ENCODE peak calls at places on chromosomes 12 and 14, in six cellular contexts. E, R, O, F, C and U are unnamed samples.

GRCh38 chr14:51639668-51640316 is 11.9 kb upstream of the FRMD6 start:
- DNase-seq in R (no peak), O (no peak), F (no peak), E (no peak), C (no peak), U (no peak)

GRCh38 chr14:36818212-36818611 is 156.6 kb downstream of the PAX9 start:
- DNase-seq in R (no peak), F (no peak), O (no peak), E (no peak), C (no peak), U (no peak)

GRCh38 chr14:99320621-99321235 is 48.7 kb upstream of the BCL11B start:
- DNase-seq in C (peak; percentile 47), F (no peak), E (no peak), O (no peak), R (no peak), U (no peak)

GRCh38 chr14:89399594-89400068 is 17.4 kb downstream of the FOXN3 start:
- DNase-seq in O (peak; percentile 95), C (peak; percentile 47), R (peak; percentile 72), F (peak; percentile 96), E (peak; percentile 17), U (peak; percentile 90)

GRCh38 chr12:4106617-4107016 is 166.9 kb upstream of the CCND2 start:
- DNase-seq in E (no peak), C (peak; percentile 31), F (no peak), O (no peak), R (no peak), U (no peak)

GRCh38 chr12:9064815-9065606 is 50.7 kb downstream of the A2M start:
- DNase-seq in R (peak; percentile 99), O (peak; percentile 56), C (peak; percentile 85), F (no peak), E (peak; percentile 40), U (peak; percentile 80)

GRCh38 chr14:81511110-81511900 is 22.3 kb downstream of the SEL1L start:
- DNase-seq in F (no peak), R (no peak), C (no peak), O (peak; percentile 7), E (no peak), U (peak; percentile 29)

GRCh38 chr12:55935742-55936151 is 4.8 kb downstream of the DGKA start:
- DNase-seq in E (no peak), F (no peak), R (peak; percentile 44), O (no peak), C (no peak), U (no peak)

GRCh38 chr12:54017845-54018607 is 9.2 kb downstream of the HOXC8 start:
- DNase-seq in E (no peak), R (peak; percentile 93), C (peak; percentile 83), F (peak; percentile 33), O (peak; percentile 96), U (peak; percentile 59)

GRCh38 chr12:49346659-49347306 is at the start of gene DNAJC22:
- DNase-seq in O (no peak), C (peak; percentile 77), F (no peak), E (no peak), R (peak; percentile 67), U (peak; percentile 56)

GRCh38 chr12:75269209-75269608 is 59.6 kb upstream of the KCNC2 start:
- DNase-seq in F (no peak), R (no peak), O (no peak), E (no peak), C (no peak), U (no peak)

GRCh38 chr12:67320614-67321305 is 51.6 kb downstream of the CAND1 start:
- DNase-seq in O (peak; percentile 38), R (no peak), E (no peak), F (peak; percentile 18), C (no peak), U (peak; percentile 76)

GRCh38 chr14:70622111-70622712 is 19.5 kb upstream of the TTC9 start:
- DNase-seq in F (peak; percentile 21), C (peak; percentile 75), R (peak; percentile 70), E (peak; percentile 36), O (peak; percentile 56), U (peak; percentile 50)

GRCh38 chr12:105860556-105861207 is 278.1 kb downstream of the NUAK1 start:
- DNase-seq in C (no peak), O (no peak), E (no peak), F (no peak), R (no peak), U (no peak)

GRCh38 chr12:77435446-77436091 is 370.2 kb upstream of the E2F7 start:
- DNase-seq in O (no peak), C (no peak), F (no peak), E (no peak), R (no peak), U (no peak)

GRCh38 chr12:41190360-41190759 is 2.2 kb downstream of the PDZRN4 start:
- DNase-seq in O (peak; percentile 36), F (no peak), C (no peak), R (peak; percentile 32), E (no peak), U (no peak)

GRCh38 chr12:53219116-53219955 is 12.3 kb upstream of the ITGB7 start:
- DNase-seq in R (peak; percentile 29), E (no peak), F (peak; percentile 66), C (no peak), O (peak; percentile 88), U (no peak)

GRCh38 chr12:79634957-79635471 is 55.8 kb downstream of the PAWR start:
- DNase-seq in C (no peak), R (no peak), F (no peak), O (peak; percentile 7), E (peak; percentile 9), U (peak; percentile 97)

GRCh38 chr12:64669270-64669842 is 59.1 kb downstream of the RASSF3 start:
- DNase-seq in E (no peak), R (peak; percentile 68), O (peak; percentile 76), F (peak; percentile 11), C (no peak), U (peak; percentile 18)
- H2AFZ ChIP-seq in E (peak overlapping the region; percentile 19), R (no peak overlapping the region), O (peak overlapping the region; percentile 39), F (no peak overlapping the region), C (no peak overlapping the region), U (no peak overlapping the region)

GRCh38 chr14:52954346-52955214 is 3.7 kb upstream of the FERMT2 start:
- DNase-seq in C (no peak), F (peak; percentile 91), O (peak; percentile 63), R (no peak), E (no peak), U (no peak)
- H2BK5ac ChIP-seq in C (no peak overlapping the region), F (peak overlapping the region; percentile 69), O (no peak overlapping the region), R (no peak overlapping the region), E (no peak overlapping the region), U (no peak overlapping the region)

GRCh38 chr14:95157195-95157986 is at the start of gene DICER1:
- DNase-seq in R (peak; percentile 95), O (peak; percentile 93), F (peak; percentile 89), E (peak; percentile 96), C (peak; percentile 98), U (peak; percentile 91)
- H3K14ac ChIP-seq in R (peak within 1 kb of the TSS; percentile 97), O (peak within 1 kb of the TSS; percentile 62), F (peak within 1 kb of the TSS; percentile 94), E (peak within 1 kb of the TSS; percentile 83), C (no peak within 1 kb of the TSS), U (peak within 1 kb of the TSS; percentile 87)

DNA sequence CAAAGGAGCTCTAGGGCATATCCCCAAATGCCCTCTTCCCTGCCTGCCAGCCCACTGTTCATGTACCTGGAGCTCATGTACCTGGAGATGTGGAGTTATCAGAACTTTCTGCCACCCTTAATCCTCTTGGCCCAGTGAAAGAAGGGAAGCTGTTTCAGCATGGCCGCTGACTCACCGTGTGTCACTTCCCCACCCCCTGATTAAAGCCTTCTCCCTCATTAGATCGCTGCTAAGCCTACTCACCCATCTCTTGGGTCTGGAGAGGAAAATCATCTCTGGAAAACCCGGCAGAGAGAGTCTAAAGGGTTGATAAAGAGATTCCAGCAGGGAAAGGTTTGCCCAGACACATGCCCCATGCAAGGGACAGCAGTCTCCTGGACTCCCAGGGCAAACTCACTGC is 4.5 kb upstream of the LTBP2 start:
- DNase-seq in F (peak; percentile 91), C (no peak), R (no peak), O (peak; percentile 90), E (no peak), U (no peak)
- H2AFZ ChIP-seq in F (peak overlapping the region; percentile 3), C (peak overlapping the region; percentile 12), R (no peak overlapping the region), O (peak overlapping the region; percentile 68), E (peak overlapping the region; percentile 3), U (no peak overlapping the region)

DNA sequence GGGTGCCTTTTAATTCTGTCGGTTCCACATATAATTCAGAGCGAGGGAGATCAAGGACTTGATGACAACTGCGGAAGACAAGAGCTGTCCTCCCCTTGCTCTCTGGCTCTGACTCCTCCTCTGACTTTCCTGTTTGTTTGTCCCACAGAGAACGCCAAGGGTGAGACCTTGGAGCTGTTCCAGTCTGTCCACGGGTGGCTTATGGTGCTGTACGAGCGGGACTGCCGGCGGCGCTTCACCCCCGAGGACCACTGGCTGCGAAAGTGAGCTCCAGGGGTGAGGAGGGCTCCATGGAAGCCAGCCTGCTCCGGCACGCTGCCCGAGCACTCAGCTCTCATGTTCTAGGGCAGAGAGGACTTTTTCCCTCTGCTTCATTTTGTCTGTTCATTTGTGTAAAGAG is 32.8 kb downstream of the UBE3B start:
- DNase-seq in F (no peak), C (no peak), E (no peak), R (no peak), O (no peak), U (no peak)
- H2BK5ac ChIP-seq in F (no peak overlapping the region), C (no peak overlapping the region), E (no peak overlapping the region), R (no peak overlapping the region), O (no peak overlapping the region), U (no peak overlapping the region)

DNA sequence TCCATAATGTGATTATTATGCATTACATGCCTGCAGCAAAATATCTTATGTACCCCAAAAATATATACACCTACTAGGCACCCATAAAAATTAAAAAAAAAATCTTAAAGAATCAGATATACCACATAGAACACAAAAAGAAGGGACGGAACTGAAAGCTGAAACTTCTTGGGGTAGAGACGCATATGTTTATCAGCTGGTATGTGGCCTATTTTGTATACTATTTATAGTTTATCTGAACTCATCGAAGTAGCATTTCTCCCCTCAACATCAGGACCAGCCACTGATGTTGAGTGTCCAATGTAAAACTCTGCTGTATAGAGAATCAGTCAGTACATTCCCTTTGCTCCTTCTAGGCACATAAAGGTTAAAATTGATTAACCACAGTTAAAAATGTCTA is 22.9 kb upstream of the SOS2 start:
- DNase-seq in O (no peak), F (no peak), C (no peak), R (no peak), E (no peak), U (no peak)
- H3K14ac ChIP-seq in O (no peak overlapping the region), F (no peak overlapping the region), C (no peak overlapping the region), R (no peak overlapping the region), E (no peak overlapping the region), U (no peak overlapping the region)

GRCh38 chr14:104183796-104184195 is 45.4 kb downstream of the KIF26A start:
- DNase-seq in C (no peak), F (no peak), O (no peak), E (no peak), R (no peak), U (no peak)
- H2AFZ ChIP-seq in C (no peak overlapping the region), F (no peak overlapping the region), O (no peak overlapping the region), E (no peak overlapping the region), R (no peak overlapping the region), U (no peak overlapping the region)

DNA sequence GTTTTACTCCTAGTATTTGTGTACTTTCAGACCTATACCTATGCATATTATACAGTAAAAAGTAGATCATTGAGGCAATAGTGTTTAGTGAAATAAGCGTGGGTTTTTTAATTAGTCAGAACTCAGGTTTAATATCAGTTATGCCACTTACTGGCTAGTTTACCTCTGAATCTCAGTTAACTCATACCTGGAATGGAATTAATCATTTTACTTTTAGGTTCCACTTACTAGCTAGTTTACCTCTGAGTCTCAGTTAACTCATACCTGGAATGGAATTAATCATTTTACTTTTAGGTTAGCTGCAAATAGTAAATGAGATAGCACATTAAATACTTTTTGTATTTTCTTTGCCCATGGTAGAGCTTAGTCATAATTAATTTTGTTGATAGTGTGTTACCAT is 475.7 kb downstream of the CCER1 start:
- DNase-seq in F (no peak), R (no peak), C (no peak), E (no peak), O (no peak), U (no peak)
- H2BK5ac ChIP-seq in F (no peak overlapping the region), R (no peak overlapping the region), C (no peak overlapping the region), E (no peak overlapping the region), O (no peak overlapping the region), U (no peak overlapping the region)